ENCODE peak calls at places on chromosome 1, in ten cellular contexts. One of them, this sample, is unnamed. For H3K9me3, the result is how much of the 10 kb centered on the place peaks cover.

GRCh38 chr1:179121159-179121938 is 39.5 kb downstream of the TOR3A start:
- DNase-seq in K562: peak
- DNase-seq in OCI-LY7: peak
- DNase-seq in tibial nerve: peak
- DNase-seq in cardiac muscle cell: peak
- DNase-seq in aorta: no peak
- DNase-seq in left lung: no peak
- DNase-seq in neural progenitor cell: peak
- DNase-seq in psoas muscle: no peak
- DNase-seq in Peyer's patch: peak
- DNase-seq in this sample: no peak

GRCh38 chr1:3247521-3248031 is 178.6 kb downstream of the PRDM16 start:
- DNase-seq in K562: no peak
- DNase-seq in OCI-LY7: no peak
- DNase-seq in tibial nerve: no peak
- DNase-seq in cardiac muscle cell: no peak
- DNase-seq in aorta: no peak
- DNase-seq in left lung: peak
- DNase-seq in neural progenitor cell: peak
- DNase-seq in psoas muscle: no peak
- DNase-seq in Peyer's patch: no peak
- DNase-seq in this sample: no peak

GRCh38 chr1:184362876-184363275 is 24.0 kb upstream of the C1orf21 start:
- DNase-seq in K562: no peak
- DNase-seq in OCI-LY7: no peak
- DNase-seq in tibial nerve: no peak
- DNase-seq in cardiac muscle cell: peak
- DNase-seq in aorta: no peak
- DNase-seq in left lung: no peak
- DNase-seq in neural progenitor cell: no peak
- DNase-seq in psoas muscle: no peak
- DNase-seq in Peyer's patch: no peak
- DNase-seq in this sample: no peak

GRCh38 chr1:47759581-47760247 is 237.5 kb downstream of the TRABD2B start:
- DNase-seq in K562: no peak
- DNase-seq in OCI-LY7: no peak
- DNase-seq in tibial nerve: no peak
- DNase-seq in cardiac muscle cell: no peak
- DNase-seq in aorta: no peak
- DNase-seq in left lung: no peak
- DNase-seq in neural progenitor cell: no peak
- DNase-seq in psoas muscle: no peak
- DNase-seq in Peyer's patch: peak
- DNase-seq in this sample: no peak

GRCh38 chr1:2942410-2942809 is 78.9 kb upstream of the ACTRT2 start:
- DNase-seq in K562: no peak
- DNase-seq in OCI-LY7: no peak
- DNase-seq in tibial nerve: no peak
- DNase-seq in cardiac muscle cell: no peak
- DNase-seq in aorta: peak
- DNase-seq in left lung: peak
- DNase-seq in neural progenitor cell: no peak
- DNase-seq in psoas muscle: peak
- DNase-seq in Peyer's patch: no peak
- DNase-seq in this sample: no peak

GRCh38 chr1:236821111-236821625 is 26.1 kb downstream of the MTR start:
- DNase-seq in K562: no peak
- DNase-seq in OCI-LY7: no peak
- DNase-seq in tibial nerve: no peak
- DNase-seq in cardiac muscle cell: peak
- DNase-seq in aorta: no peak
- DNase-seq in left lung: no peak
- DNase-seq in neural progenitor cell: peak
- DNase-seq in psoas muscle: no peak
- DNase-seq in Peyer's patch: no peak
- DNase-seq in this sample: no peak

GRCh38 chr1:96309783-96310182 is 411.8 kb upstream of the PTBP2 start:
- DNase-seq in K562: no peak
- DNase-seq in OCI-LY7: no peak
- DNase-seq in tibial nerve: peak
- DNase-seq in cardiac muscle cell: peak
- DNase-seq in aorta: no peak
- DNase-seq in left lung: no peak
- DNase-seq in neural progenitor cell: no peak
- DNase-seq in psoas muscle: no peak
- DNase-seq in Peyer's patch: no peak
- DNase-seq in this sample: peak

GRCh38 chr1:203914292-203914691 is 52.9 kb downstream of the SNRPE start:
- DNase-seq in K562: no peak
- DNase-seq in OCI-LY7: no peak
- DNase-seq in tibial nerve: no peak
- DNase-seq in cardiac muscle cell: no peak
- DNase-seq in aorta: no peak
- DNase-seq in left lung: no peak
- DNase-seq in neural progenitor cell: no peak
- DNase-seq in psoas muscle: no peak
- DNase-seq in Peyer's patch: no peak
- DNase-seq in this sample: no peak

GRCh38 chr1:181159451-181160151 is 71.1 kb downstream of the IER5 start:
- DNase-seq in K562: peak
- DNase-seq in OCI-LY7: no peak
- DNase-seq in tibial nerve: no peak
- DNase-seq in cardiac muscle cell: peak
- DNase-seq in aorta: no peak
- DNase-seq in left lung: no peak
- DNase-seq in neural progenitor cell: no peak
- DNase-seq in psoas muscle: no peak
- DNase-seq in Peyer's patch: peak
- DNase-seq in this sample: peak

GRCh38 chr1:204623894-204624361 is 61.6 kb downstream of the LRRN2 start:
- DNase-seq in K562: peak
- DNase-seq in OCI-LY7: peak
- DNase-seq in tibial nerve: no peak
- DNase-seq in cardiac muscle cell: no peak
- DNase-seq in aorta: no peak
- DNase-seq in left lung: no peak
- DNase-seq in neural progenitor cell: peak
- DNase-seq in psoas muscle: no peak
- DNase-seq in Peyer's patch: no peak
- DNase-seq in this sample: no peak

GRCh38 chr1:30753660-30754123 is 3.9 kb downstream of the LAPTM5 start:
- DNase-seq in K562: no peak
- DNase-seq in OCI-LY7: peak
- DNase-seq in tibial nerve: no peak
- DNase-seq in cardiac muscle cell: no peak
- DNase-seq in aorta: no peak
- DNase-seq in left lung: no peak
- DNase-seq in neural progenitor cell: no peak
- DNase-seq in psoas muscle: no peak
- DNase-seq in Peyer's patch: peak
- DNase-seq in this sample: no peak

GRCh38 chr1:17616731-17617279 is 77.3 kb downstream of the ARHGEF10L start:
- DNase-seq in K562: no peak
- DNase-seq in OCI-LY7: no peak
- DNase-seq in tibial nerve: no peak
- DNase-seq in cardiac muscle cell: no peak
- DNase-seq in aorta: no peak
- DNase-seq in left lung: no peak
- DNase-seq in neural progenitor cell: no peak
- DNase-seq in psoas muscle: peak
- DNase-seq in Peyer's patch: no peak
- DNase-seq in this sample: no peak

GRCh38 chr1:162219461-162219860 is 150.0 kb downstream of the NOS1AP start:
- DNase-seq in K562: no peak
- DNase-seq in OCI-LY7: no peak
- DNase-seq in tibial nerve: no peak
- DNase-seq in cardiac muscle cell: no peak
- DNase-seq in aorta: no peak
- DNase-seq in left lung: no peak
- DNase-seq in neural progenitor cell: no peak
- DNase-seq in psoas muscle: no peak
- DNase-seq in Peyer's patch: no peak
- DNase-seq in this sample: no peak

GRCh38 chr1:81174052-81174451 is 626.7 kb upstream of the ADGRL2 start:
- DNase-seq in K562: no peak
- DNase-seq in OCI-LY7: no peak
- DNase-seq in tibial nerve: no peak
- DNase-seq in cardiac muscle cell: no peak
- DNase-seq in aorta: no peak
- DNase-seq in left lung: no peak
- DNase-seq in neural progenitor cell: no peak
- DNase-seq in psoas muscle: no peak
- DNase-seq in Peyer's patch: no peak
- DNase-seq in this sample: no peak

GRCh38 chr1:81174811-81175476 is 625.8 kb upstream of the ADGRL2 start:
- DNase-seq in K562: no peak
- DNase-seq in OCI-LY7: no peak
- DNase-seq in tibial nerve: no peak
- DNase-seq in cardiac muscle cell: no peak
- DNase-seq in aorta: no peak
- DNase-seq in left lung: no peak
- DNase-seq in neural progenitor cell: no peak
- DNase-seq in psoas muscle: no peak
- DNase-seq in Peyer's patch: peak
- DNase-seq in this sample: peak

GRCh38 chr1:81170721-81171120 is 630.0 kb upstream of the ADGRL2 start:
- DNase-seq in K562: no peak
- DNase-seq in OCI-LY7: no peak
- DNase-seq in tibial nerve: no peak
- DNase-seq in cardiac muscle cell: no peak
- DNase-seq in aorta: no peak
- DNase-seq in left lung: no peak
- DNase-seq in neural progenitor cell: no peak
- DNase-seq in psoas muscle: no peak
- DNase-seq in Peyer's patch: no peak
- DNase-seq in this sample: no peak

DNA sequence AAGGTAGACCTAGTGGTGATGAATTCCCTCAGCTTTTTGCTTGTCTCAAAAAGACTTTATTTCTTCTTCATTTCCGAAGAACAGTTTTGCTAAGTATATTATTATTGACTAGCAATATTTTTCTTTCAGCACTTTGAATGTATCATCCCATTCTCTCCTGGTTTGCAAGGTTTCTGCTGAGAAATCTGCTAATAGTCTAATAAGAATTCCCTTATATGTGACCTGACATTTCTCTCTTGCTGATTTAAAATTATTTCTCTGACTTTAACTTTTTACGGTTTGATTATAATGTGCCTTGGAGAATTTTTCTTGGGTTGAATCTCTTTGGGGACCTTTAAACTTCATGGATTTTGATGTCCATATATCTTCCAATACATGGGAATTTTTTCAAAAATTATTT is 628.3 kb upstream of the ADGRL2 start:
- DNase-seq in K562: no peak
- DNase-seq in OCI-LY7: no peak
- DNase-seq in tibial nerve: no peak
- DNase-seq in cardiac muscle cell: no peak
- DNase-seq in aorta: no peak
- DNase-seq in left lung: no peak
- DNase-seq in neural progenitor cell: no peak
- DNase-seq in psoas muscle: no peak
- DNase-seq in Peyer's patch: no peak
- DNase-seq in this sample: no peak
- H3K9me3 ChIP-seq in K562: under half
- H3K9me3 ChIP-seq in OCI-LY7: under half
- H3K9me3 ChIP-seq in tibial nerve: under half
- H3K9me3 ChIP-seq in cardiac muscle cell: under half
- H3K9me3 ChIP-seq in aorta: under half
- H3K9me3 ChIP-seq in left lung: under half
- H3K9me3 ChIP-seq in neural progenitor cell: under half
- H3K9me3 ChIP-seq in psoas muscle: under half
- H3K9me3 ChIP-seq in Peyer's patch: under half
- H3K9me3 ChIP-seq in this sample: under half

DNA sequence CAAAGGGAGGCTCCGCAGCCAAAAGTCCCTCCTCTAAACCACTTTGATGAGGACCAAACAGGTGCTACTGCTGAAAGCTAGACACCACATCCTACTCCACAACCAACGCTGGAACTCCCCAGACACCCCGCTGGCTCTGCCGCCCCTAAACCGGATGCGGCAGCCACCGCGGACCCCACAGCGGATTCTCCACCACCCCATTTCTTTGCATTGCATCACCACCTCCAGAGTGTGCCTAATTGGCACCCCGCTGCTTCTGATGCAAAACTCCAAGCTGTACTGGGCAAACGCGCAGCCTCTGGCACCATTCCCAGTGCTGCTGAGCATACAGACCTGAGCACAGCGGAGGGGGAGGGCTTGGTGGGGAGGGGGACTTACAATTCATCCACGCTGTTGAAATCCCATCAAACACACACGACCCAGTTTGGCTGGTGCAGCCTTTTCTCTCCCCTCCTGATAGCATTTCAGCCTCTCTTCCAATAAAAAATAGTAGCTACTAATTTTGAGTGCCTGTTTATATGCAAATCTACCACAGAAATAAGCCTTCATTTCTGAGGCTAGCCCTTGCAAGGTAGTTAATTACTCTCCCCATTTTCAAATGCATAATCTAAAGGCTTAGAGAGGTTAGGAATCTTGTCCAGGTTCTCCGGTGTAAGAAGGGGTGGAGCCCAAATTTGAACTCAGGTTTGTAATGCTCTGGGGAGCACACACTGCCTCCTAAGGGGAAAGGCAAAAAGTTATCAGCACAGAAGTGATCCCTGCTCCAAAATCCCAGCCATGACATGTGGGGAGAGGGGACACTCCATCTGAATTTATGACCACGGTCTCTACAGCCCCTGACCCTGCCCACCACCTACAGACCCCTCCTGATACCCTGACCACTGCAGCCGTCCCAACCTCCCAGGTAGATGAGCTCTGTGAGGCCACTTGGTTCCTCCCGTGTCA is 12.2 kb upstream of the RGS16 start:
- DNase-seq in K562: no peak
- DNase-seq in OCI-LY7: peak
- DNase-seq in tibial nerve: peak
- DNase-seq in cardiac muscle cell: peak
- DNase-seq in aorta: peak
- DNase-seq in left lung: peak
- DNase-seq in neural progenitor cell: peak
- DNase-seq in psoas muscle: peak
- DNase-seq in Peyer's patch: peak
- DNase-seq in this sample: peak
- H3K4me3 ChIP-seq in K562: no peak
- H3K4me3 ChIP-seq in OCI-LY7: peak
- H3K4me3 ChIP-seq in tibial nerve: no peak
- H3K4me3 ChIP-seq in cardiac muscle cell: no peak
- H3K4me3 ChIP-seq in aorta: no peak
- H3K4me3 ChIP-seq in left lung: peak
- H3K4me3 ChIP-seq in neural progenitor cell: peak
- H3K4me3 ChIP-seq in psoas muscle: peak
- H3K4me3 ChIP-seq in Peyer's patch: peak
- H3K4me3 ChIP-seq in this sample: no peak

GRCh38 chr1:172220376-172220775 is 200.1 kb upstream of the C1orf105 start:
- DNase-seq in K562: no peak
- DNase-seq in OCI-LY7: no peak
- DNase-seq in tibial nerve: no peak
- DNase-seq in cardiac muscle cell: no peak
- DNase-seq in aorta: no peak
- DNase-seq in left lung: no peak
- DNase-seq in neural progenitor cell: no peak
- DNase-seq in psoas muscle: no peak
- DNase-seq in Peyer's patch: no peak
- DNase-seq in this sample: no peak
- H3K9me3 ChIP-seq in K562: under half
- H3K9me3 ChIP-seq in OCI-LY7: under half
- H3K9me3 ChIP-seq in tibial nerve: under half
- H3K9me3 ChIP-seq in cardiac muscle cell: under half
- H3K9me3 ChIP-seq in aorta: under half
- H3K9me3 ChIP-seq in left lung: under half
- H3K9me3 ChIP-seq in neural progenitor cell: under half
- H3K9me3 ChIP-seq in psoas muscle: under half
- H3K9me3 ChIP-seq in Peyer's patch: under half
- H3K9me3 ChIP-seq in this sample: under half

GRCh38 chr1:167132306-167133010 is 38.6 kb downstream of the STYXL2 start:
- DNase-seq in K562: no peak
- DNase-seq in OCI-LY7: no peak
- DNase-seq in tibial nerve: no peak
- DNase-seq in cardiac muscle cell: no peak
- DNase-seq in aorta: no peak
- DNase-seq in left lung: no peak
- DNase-seq in neural progenitor cell: no peak
- DNase-seq in psoas muscle: no peak
- DNase-seq in Peyer's patch: no peak
- DNase-seq in this sample: no peak
- H3K4me3 ChIP-seq in K562: no peak
- H3K4me3 ChIP-seq in OCI-LY7: no peak
- H3K4me3 ChIP-seq in tibial nerve: no peak
- H3K4me3 ChIP-seq in cardiac muscle cell: no peak
- H3K4me3 ChIP-seq in aorta: no peak
- H3K4me3 ChIP-seq in left lung: no peak
- H3K4me3 ChIP-seq in neural progenitor cell: no peak
- H3K4me3 ChIP-seq in psoas muscle: no peak
- H3K4me3 ChIP-seq in Peyer's patch: no peak
- H3K4me3 ChIP-seq in this sample: no peak

This sample was measured in MG63.